ENCODE peak calls at places on chromosomes 7 and 10, in eight cellular contexts. One of them, this sample, is unnamed. For H3K4me1, the result is how much of the 10 kb centered on the place peaks cover.

GRCh38 chr7:146740039-146740438 is 623.4 kb downstream of the CNTNAP2 start:
- DNase-seq in heart right ventricle: no peak
- DNase-seq in SJSA1: no peak
- DNase-seq in A549: no peak
- DNase-seq in CD4-positive, alpha-beta memory T cell: no peak
- DNase-seq in transverse colon: no peak
- DNase-seq in HCT116: no peak
- DNase-seq in lower lobe of right lung: no peak
- DNase-seq in this sample: no peak

GRCh38 chr7:23971031-23971430 is 261.0 kb downstream of the STK31 start:
- DNase-seq in heart right ventricle: no peak
- DNase-seq in SJSA1: no peak
- DNase-seq in A549: no peak
- DNase-seq in CD4-positive, alpha-beta memory T cell: no peak
- DNase-seq in transverse colon: no peak
- DNase-seq in HCT116: no peak
- DNase-seq in lower lobe of right lung: no peak
- DNase-seq in this sample: no peak

GRCh38 chr10:53997953-53998352 is 803.1 kb downstream of the PCDH15 start:
- DNase-seq in heart right ventricle: no peak
- DNase-seq in SJSA1: no peak
- DNase-seq in A549: no peak
- DNase-seq in CD4-positive, alpha-beta memory T cell: no peak
- DNase-seq in transverse colon: no peak
- DNase-seq in HCT116: no peak
- DNase-seq in lower lobe of right lung: no peak
- DNase-seq in this sample: no peak

GRCh38 chr7:47688311-47689100 is 106.6 kb upstream of the TNS3 start:
- DNase-seq in heart right ventricle: no peak
- DNase-seq in SJSA1: no peak
- DNase-seq in A549: no peak
- DNase-seq in CD4-positive, alpha-beta memory T cell: no peak
- DNase-seq in transverse colon: no peak
- DNase-seq in HCT116: no peak
- DNase-seq in lower lobe of right lung: no peak
- DNase-seq in this sample: no peak

GRCh38 chr7:130723784-130724183 is 10.2 kb downstream of the KLF14 start:
- DNase-seq in heart right ventricle: no peak
- DNase-seq in SJSA1: no peak
- DNase-seq in A549: no peak
- DNase-seq in CD4-positive, alpha-beta memory T cell: no peak
- DNase-seq in transverse colon: no peak
- DNase-seq in HCT116: no peak
- DNase-seq in lower lobe of right lung: no peak
- DNase-seq in this sample: no peak

GRCh38 chr7:11212816-11213215 is 239.1 kb downstream of the PHF14 start:
- DNase-seq in heart right ventricle: no peak
- DNase-seq in SJSA1: peak
- DNase-seq in A549: no peak
- DNase-seq in CD4-positive, alpha-beta memory T cell: no peak
- DNase-seq in transverse colon: no peak
- DNase-seq in HCT116: no peak
- DNase-seq in lower lobe of right lung: no peak
- DNase-seq in this sample: no peak

GRCh38 chr7:119167431-119167830 is 942.9 kb downstream of the ANKRD7 start:
- DNase-seq in heart right ventricle: no peak
- DNase-seq in SJSA1: no peak
- DNase-seq in A549: no peak
- DNase-seq in CD4-positive, alpha-beta memory T cell: no peak
- DNase-seq in transverse colon: no peak
- DNase-seq in HCT116: no peak
- DNase-seq in lower lobe of right lung: no peak
- DNase-seq in this sample: no peak

GRCh38 chr7:45689797-45690761 is 115.9 kb downstream of the ADCY1 start:
- DNase-seq in heart right ventricle: no peak
- DNase-seq in SJSA1: no peak
- DNase-seq in A549: no peak
- DNase-seq in CD4-positive, alpha-beta memory T cell: no peak
- DNase-seq in transverse colon: no peak
- DNase-seq in HCT116: no peak
- DNase-seq in lower lobe of right lung: no peak
- DNase-seq in this sample: no peak

GRCh38 chr10:51706225-51706624 is 6.8 kb upstream of the CSTF2T start:
- DNase-seq in heart right ventricle: peak
- DNase-seq in SJSA1: no peak
- DNase-seq in A549: no peak
- DNase-seq in CD4-positive, alpha-beta memory T cell: no peak
- DNase-seq in transverse colon: peak
- DNase-seq in HCT116: no peak
- DNase-seq in lower lobe of right lung: no peak
- DNase-seq in this sample: peak

GRCh38 chr10:111082102-111082975 is 5.5 kb downstream of the ADRA2A start:
- DNase-seq in heart right ventricle: no peak
- DNase-seq in SJSA1: no peak
- DNase-seq in A549: no peak
- DNase-seq in CD4-positive, alpha-beta memory T cell: no peak
- DNase-seq in transverse colon: no peak
- DNase-seq in HCT116: no peak
- DNase-seq in lower lobe of right lung: no peak
- DNase-seq in this sample: no peak

GRCh38 chr10:67839957-67840356 is 2.0 kb upstream of the DNAJC12 start:
- DNase-seq in heart right ventricle: no peak
- DNase-seq in SJSA1: no peak
- DNase-seq in A549: no peak
- DNase-seq in CD4-positive, alpha-beta memory T cell: no peak
- DNase-seq in transverse colon: no peak
- DNase-seq in HCT116: no peak
- DNase-seq in lower lobe of right lung: no peak
- DNase-seq in this sample: no peak

GRCh38 chr10:2953495-2953894 is 113.9 kb upstream of the PFKP start:
- DNase-seq in heart right ventricle: no peak
- DNase-seq in SJSA1: no peak
- DNase-seq in A549: no peak
- DNase-seq in CD4-positive, alpha-beta memory T cell: no peak
- DNase-seq in transverse colon: no peak
- DNase-seq in HCT116: no peak
- DNase-seq in lower lobe of right lung: no peak
- DNase-seq in this sample: no peak

GRCh38 chr7:2567663-2568238 is 9.0 kb downstream of the IQCE start:
- DNase-seq in heart right ventricle: peak
- DNase-seq in SJSA1: no peak
- DNase-seq in A549: no peak
- DNase-seq in CD4-positive, alpha-beta memory T cell: no peak
- DNase-seq in transverse colon: no peak
- DNase-seq in HCT116: no peak
- DNase-seq in lower lobe of right lung: peak
- DNase-seq in this sample: peak

DNA sequence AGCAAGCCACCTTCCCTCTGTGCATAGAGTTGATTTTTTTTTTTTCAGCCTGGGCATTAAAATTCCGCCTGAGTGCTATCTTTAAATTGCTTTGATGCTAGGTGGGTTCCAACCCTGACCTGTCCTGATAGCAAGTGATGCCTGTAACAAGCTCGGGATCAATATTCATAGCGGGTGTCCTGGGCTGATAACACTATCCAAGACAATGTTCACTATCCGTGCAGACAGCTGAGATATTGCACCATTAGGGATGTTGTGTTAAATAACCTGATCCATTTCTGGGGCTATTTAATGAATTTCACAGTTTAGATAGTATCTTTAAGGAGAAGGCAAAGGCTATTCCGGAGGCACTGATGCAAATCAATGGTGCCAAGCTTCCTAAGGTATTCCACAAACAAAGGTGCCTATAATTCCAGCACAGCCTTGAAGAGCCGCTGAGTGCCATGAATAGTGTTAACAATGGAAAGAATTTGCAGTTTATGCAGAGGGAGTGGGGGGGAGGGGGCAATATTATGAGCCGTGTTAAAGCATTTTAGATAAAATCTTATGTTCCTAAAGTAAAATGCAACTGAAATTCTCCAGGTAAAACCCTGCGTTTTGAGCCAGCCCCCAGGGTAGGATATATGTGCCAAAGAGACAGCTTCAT is 4.3 kb upstream of the NKX1-2 start:
- DNase-seq in heart right ventricle: no peak
- DNase-seq in SJSA1: no peak
- DNase-seq in A549: no peak
- DNase-seq in CD4-positive, alpha-beta memory T cell: no peak
- DNase-seq in transverse colon: no peak
- DNase-seq in HCT116: no peak
- DNase-seq in lower lobe of right lung: no peak
- DNase-seq in this sample: no peak
- H3K4me3 ChIP-seq in heart right ventricle: no peak
- H3K4me3 ChIP-seq in SJSA1: no peak
- H3K4me3 ChIP-seq in A549: no peak
- H3K4me3 ChIP-seq in CD4-positive, alpha-beta memory T cell: no peak
- H3K4me3 ChIP-seq in transverse colon: no peak
- H3K4me3 ChIP-seq in HCT116: no peak
- H3K4me3 ChIP-seq in lower lobe of right lung: no peak
- H3K4me3 ChIP-seq in this sample: no peak

GRCh38 chr7:28156401-28156800 is 24.2 kb downstream of the JAZF1 start:
- DNase-seq in heart right ventricle: no peak
- DNase-seq in SJSA1: no peak
- DNase-seq in A549: no peak
- DNase-seq in CD4-positive, alpha-beta memory T cell: no peak
- DNase-seq in transverse colon: no peak
- DNase-seq in HCT116: no peak
- DNase-seq in lower lobe of right lung: no peak
- DNase-seq in this sample: no peak

GRCh38 chr7:28152594-28152993 is 28.0 kb downstream of the JAZF1 start:
- DNase-seq in heart right ventricle: no peak
- DNase-seq in SJSA1: no peak
- DNase-seq in A549: no peak
- DNase-seq in CD4-positive, alpha-beta memory T cell: no peak
- DNase-seq in transverse colon: no peak
- DNase-seq in HCT116: no peak
- DNase-seq in lower lobe of right lung: no peak
- DNase-seq in this sample: no peak

GRCh38 chr7:28157311-28157710 is 23.3 kb downstream of the JAZF1 start:
- DNase-seq in heart right ventricle: no peak
- DNase-seq in SJSA1: no peak
- DNase-seq in A549: no peak
- DNase-seq in CD4-positive, alpha-beta memory T cell: no peak
- DNase-seq in transverse colon: no peak
- DNase-seq in HCT116: no peak
- DNase-seq in lower lobe of right lung: no peak
- DNase-seq in this sample: no peak

GRCh38 chr7:28155964-28156363 is 24.6 kb downstream of the JAZF1 start:
- DNase-seq in heart right ventricle: no peak
- DNase-seq in SJSA1: no peak
- DNase-seq in A549: no peak
- DNase-seq in CD4-positive, alpha-beta memory T cell: no peak
- DNase-seq in transverse colon: no peak
- DNase-seq in HCT116: no peak
- DNase-seq in lower lobe of right lung: no peak
- DNase-seq in this sample: no peak

GRCh38 chr7:28155019-28155660 is 25.5 kb downstream of the JAZF1 start:
- DNase-seq in heart right ventricle: no peak
- DNase-seq in SJSA1: no peak
- DNase-seq in A549: no peak
- DNase-seq in CD4-positive, alpha-beta memory T cell: no peak
- DNase-seq in transverse colon: no peak
- DNase-seq in HCT116: no peak
- DNase-seq in lower lobe of right lung: no peak
- DNase-seq in this sample: no peak
- H3K4me1 ChIP-seq in heart right ventricle: under half
- H3K4me1 ChIP-seq in SJSA1: under half
- H3K4me1 ChIP-seq in A549: under half
- H3K4me1 ChIP-seq in CD4-positive, alpha-beta memory T cell: under half
- H3K4me1 ChIP-seq in transverse colon: under half
- H3K4me1 ChIP-seq in HCT116: under half
- H3K4me1 ChIP-seq in lower lobe of right lung: under half
- H3K4me1 ChIP-seq in this sample: half or more

GRCh38 chr10:72257051-72257892 is 16.5 kb upstream of the DDIT4 start:
- DNase-seq in heart right ventricle: no peak
- DNase-seq in SJSA1: peak
- DNase-seq in A549: no peak
- DNase-seq in CD4-positive, alpha-beta memory T cell: no peak
- DNase-seq in transverse colon: peak
- DNase-seq in HCT116: no peak
- DNase-seq in lower lobe of right lung: no peak
- DNase-seq in this sample: peak

GRCh38 chr10:72253002-72253401 is 20.7 kb upstream of the DDIT4 start:
- DNase-seq in heart right ventricle: no peak
- DNase-seq in SJSA1: no peak
- DNase-seq in A549: no peak
- DNase-seq in CD4-positive, alpha-beta memory T cell: no peak
- DNase-seq in transverse colon: no peak
- DNase-seq in HCT116: no peak
- DNase-seq in lower lobe of right lung: no peak
- DNase-seq in this sample: peak

GRCh38 chr10:72251635-72252034 is 22.1 kb upstream of the DDIT4 start:
- DNase-seq in heart right ventricle: no peak
- DNase-seq in SJSA1: no peak
- DNase-seq in A549: no peak
- DNase-seq in CD4-positive, alpha-beta memory T cell: no peak
- DNase-seq in transverse colon: no peak
- DNase-seq in HCT116: no peak
- DNase-seq in lower lobe of right lung: no peak
- DNase-seq in this sample: no peak

GRCh38 chr10:72255977-72256729 is 17.6 kb upstream of the DDIT4 start:
- DNase-seq in heart right ventricle: no peak
- DNase-seq in SJSA1: no peak
- DNase-seq in A549: no peak
- DNase-seq in CD4-positive, alpha-beta memory T cell: no peak
- DNase-seq in transverse colon: no peak
- DNase-seq in HCT116: no peak
- DNase-seq in lower lobe of right lung: no peak
- DNase-seq in this sample: no peak

DNA sequence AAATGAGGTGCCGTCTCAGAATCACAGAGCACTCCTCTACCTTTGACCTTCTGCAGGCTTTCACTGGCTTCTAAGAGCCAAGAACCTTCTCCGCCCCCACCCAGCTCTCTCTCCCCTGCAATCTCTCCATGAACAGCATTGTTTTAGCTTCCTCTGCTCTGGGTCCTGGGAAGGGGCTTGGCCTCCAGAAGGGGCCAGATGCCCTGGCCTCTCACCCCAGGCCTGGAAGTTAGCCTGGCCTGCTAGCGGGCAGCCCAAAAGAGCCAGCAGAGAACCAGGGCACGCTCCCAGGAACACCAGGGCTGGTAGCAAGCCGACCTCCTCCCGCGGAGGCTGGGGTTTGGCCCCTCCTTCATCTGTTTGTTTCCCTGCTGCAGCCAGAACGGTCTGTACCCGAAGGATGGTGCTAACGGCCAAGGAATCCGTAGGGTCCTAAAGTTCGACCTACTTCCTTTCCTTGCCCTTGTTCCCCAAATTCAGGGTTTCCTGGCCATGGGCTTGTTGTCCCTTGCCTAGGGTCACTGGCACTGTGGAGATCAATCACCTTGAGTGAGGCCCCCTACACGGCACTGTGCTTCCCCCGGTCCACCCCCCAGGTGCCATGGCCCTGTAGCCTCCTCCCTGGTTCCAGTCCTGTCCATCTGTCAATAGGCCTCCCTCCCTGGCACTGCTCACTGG is 18.7 kb upstream of the DDIT4 start:
- DNase-seq in heart right ventricle: peak
- DNase-seq in SJSA1: peak
- DNase-seq in A549: peak
- DNase-seq in CD4-positive, alpha-beta memory T cell: no peak
- DNase-seq in transverse colon: peak
- DNase-seq in HCT116: no peak
- DNase-seq in lower lobe of right lung: peak
- DNase-seq in this sample: peak
- H3K4me3 ChIP-seq in heart right ventricle: no peak
- H3K4me3 ChIP-seq in SJSA1: no peak
- H3K4me3 ChIP-seq in A549: no peak
- H3K4me3 ChIP-seq in CD4-positive, alpha-beta memory T cell: peak
- H3K4me3 ChIP-seq in transverse colon: no peak
- H3K4me3 ChIP-seq in HCT116: peak
- H3K4me3 ChIP-seq in lower lobe of right lung: peak
- H3K4me3 ChIP-seq in this sample: peak

GRCh38 chr10:96606946-96607345 is 20.1 kb upstream of the TM9SF3 start:
- DNase-seq in heart right ventricle: no peak
- DNase-seq in SJSA1: no peak
- DNase-seq in A549: no peak
- DNase-seq in CD4-positive, alpha-beta memory T cell: no peak
- DNase-seq in transverse colon: no peak
- DNase-seq in HCT116: no peak
- DNase-seq in lower lobe of right lung: no peak
- DNase-seq in this sample: no peak
- H3K4me1 ChIP-seq in heart right ventricle: under half
- H3K4me1 ChIP-seq in SJSA1: under half
- H3K4me1 ChIP-seq in A549: under half
- H3K4me1 ChIP-seq in CD4-positive, alpha-beta memory T cell: under half
- H3K4me1 ChIP-seq in transverse colon: under half
- H3K4me1 ChIP-seq in HCT116: under half
- H3K4me1 ChIP-seq in lower lobe of right lung: under half
- H3K4me1 ChIP-seq in this sample: under half